ENCODE peak calls at places on chromosome 10, in seven cellular contexts. One of them, this sample, is unnamed. For H3K9me3, the result is how much of the 10 kb centered on the place peaks cover.

GRCh38 chr10:109723305-109723704 is 200.0 kb downstream of the XPNPEP1 start:
- DNase-seq in uterus: no peak
- DNase-seq in ascending aorta: no peak
- DNase-seq in CD8-positive, alpha-beta T cell: no peak
- DNase-seq in pancreas: no peak
- DNase-seq in mammary epithelial cell: no peak
- DNase-seq in suprapubic skin: no peak
- DNase-seq in this sample: no peak

GRCh38 chr10:94012834-94013830 is 19.4 kb downstream of the PLCE1 start:
- DNase-seq in CD8-positive, alpha-beta T cell: no peak
- DNase-seq in pancreas: no peak
- DNase-seq in ascending aorta: no peak
- DNase-seq in mammary epithelial cell: no peak
- DNase-seq in suprapubic skin: no peak
- DNase-seq in uterus: no peak
- DNase-seq in this sample: no peak

GRCh38 chr10:59606551-59606961 is 103.1 kb downstream of the SLC16A9 start:
- DNase-seq in suprapubic skin: no peak
- DNase-seq in ascending aorta: no peak
- DNase-seq in uterus: no peak
- DNase-seq in pancreas: no peak
- DNase-seq in CD8-positive, alpha-beta T cell: no peak
- DNase-seq in mammary epithelial cell: peak
- DNase-seq in this sample: no peak

GRCh38 chr10:117899181-117899683 is 147.5 kb downstream of the RAB11FIP2 start:
- DNase-seq in uterus: no peak
- DNase-seq in suprapubic skin: no peak
- DNase-seq in ascending aorta: no peak
- DNase-seq in pancreas: no peak
- DNase-seq in CD8-positive, alpha-beta T cell: no peak
- DNase-seq in mammary epithelial cell: peak
- DNase-seq in this sample: no peak

GRCh38 chr10:91076991-91077548 is 143.4 kb upstream of the PCGF5 start:
- DNase-seq in suprapubic skin: no peak
- DNase-seq in ascending aorta: no peak
- DNase-seq in mammary epithelial cell: no peak
- DNase-seq in CD8-positive, alpha-beta T cell: no peak
- DNase-seq in pancreas: no peak
- DNase-seq in uterus: no peak
- DNase-seq in this sample: no peak

GRCh38 chr10:80530251-80530650 is 7.5 kb upstream of the SH2D4B start:
- DNase-seq in pancreas: no peak
- DNase-seq in ascending aorta: no peak
- DNase-seq in CD8-positive, alpha-beta T cell: peak
- DNase-seq in uterus: no peak
- DNase-seq in mammary epithelial cell: no peak
- DNase-seq in suprapubic skin: no peak
- DNase-seq in this sample: no peak

GRCh38 chr10:29657719-29658274 is 23.0 kb upstream of the SVIL start:
- DNase-seq in mammary epithelial cell: no peak
- DNase-seq in suprapubic skin: no peak
- DNase-seq in ascending aorta: no peak
- DNase-seq in pancreas: no peak
- DNase-seq in CD8-positive, alpha-beta T cell: peak
- DNase-seq in uterus: no peak
- DNase-seq in this sample: no peak

GRCh38 chr10:13219685-13220670 is 14.2 kb downstream of the UCMA start:
- DNase-seq in uterus: no peak
- DNase-seq in mammary epithelial cell: peak
- DNase-seq in ascending aorta: peak
- DNase-seq in CD8-positive, alpha-beta T cell: no peak
- DNase-seq in pancreas: no peak
- DNase-seq in suprapubic skin: no peak
- DNase-seq in this sample: no peak

GRCh38 chr10:3206516-3207157 is 34.1 kb upstream of the PITRM1 start:
- DNase-seq in ascending aorta: no peak
- DNase-seq in mammary epithelial cell: no peak
- DNase-seq in suprapubic skin: no peak
- DNase-seq in pancreas: no peak
- DNase-seq in uterus: no peak
- DNase-seq in CD8-positive, alpha-beta T cell: no peak
- DNase-seq in this sample: no peak

DNA sequence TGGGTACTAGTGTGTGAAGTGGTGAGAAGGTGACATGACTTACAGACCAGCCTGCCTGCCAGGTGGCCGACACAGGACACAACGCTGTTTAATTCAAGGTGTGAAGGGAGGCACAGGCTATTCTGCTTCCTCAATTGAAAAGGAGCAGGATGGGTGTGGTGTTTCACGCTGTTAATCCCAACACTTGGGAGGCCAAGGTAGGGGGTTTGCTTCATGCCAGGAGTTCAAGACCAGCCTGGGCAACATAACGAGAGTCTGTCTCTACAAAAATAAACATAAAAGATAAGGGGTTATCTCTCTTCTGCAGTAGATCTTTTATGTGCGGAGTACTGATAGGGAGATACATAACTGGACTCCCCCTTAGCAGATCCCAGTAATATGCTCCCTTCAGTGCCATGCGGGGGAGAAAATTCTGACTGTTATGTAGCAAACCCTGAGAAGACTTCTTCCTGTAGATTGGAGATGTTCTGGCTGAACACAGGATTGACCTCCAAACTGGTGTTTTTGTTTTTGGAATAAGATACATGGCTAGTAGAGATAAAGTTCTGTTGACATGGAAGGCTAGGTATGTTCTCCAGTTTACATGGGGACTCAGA is 63.2 kb downstream of the CCNY start:
- DNase-seq in CD8-positive, alpha-beta T cell: no peak
- DNase-seq in ascending aorta: no peak
- DNase-seq in suprapubic skin: no peak
- DNase-seq in uterus: no peak
- DNase-seq in mammary epithelial cell: no peak
- DNase-seq in pancreas: no peak
- DNase-seq in this sample: no peak
- H3K9me3 ChIP-seq in CD8-positive, alpha-beta T cell: under half
- H3K9me3 ChIP-seq in ascending aorta: under half
- H3K9me3 ChIP-seq in suprapubic skin: under half
- H3K9me3 ChIP-seq in uterus: under half
- H3K9me3 ChIP-seq in mammary epithelial cell: under half
- H3K9me3 ChIP-seq in pancreas: under half
- H3K9me3 ChIP-seq in this sample: under half

DNA sequence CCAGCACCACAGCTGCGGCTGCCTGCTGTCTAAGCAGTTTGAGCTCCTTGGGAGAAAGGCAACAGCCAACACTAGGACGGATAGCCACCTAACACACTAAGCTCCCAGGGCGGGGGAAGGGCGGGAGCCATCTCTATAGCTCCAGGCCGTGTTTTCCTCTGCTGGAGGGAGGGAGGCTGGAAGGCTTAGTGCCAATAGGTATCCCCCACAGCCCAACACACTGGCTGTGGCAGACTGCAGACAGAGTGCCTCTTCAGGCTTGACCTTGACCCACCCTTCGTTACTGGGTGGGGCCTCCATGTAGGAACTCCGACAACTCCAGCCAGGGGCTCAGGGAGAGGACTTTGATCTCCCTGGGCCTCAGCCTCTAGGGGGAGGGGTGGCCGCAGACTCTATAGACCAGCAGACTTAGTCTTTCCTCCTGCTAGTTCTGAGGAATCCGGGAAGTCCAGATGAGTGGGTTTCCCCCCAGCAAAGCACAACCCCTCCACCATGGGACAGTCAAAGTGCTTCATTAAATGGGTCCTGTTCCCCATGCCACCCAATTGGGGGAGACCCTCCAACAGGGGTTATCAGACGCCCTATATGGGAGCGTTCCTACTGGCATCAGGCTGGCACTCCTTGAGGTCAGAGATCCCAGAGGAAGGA is 314.4 kb upstream of the MKI67 start:
- DNase-seq in mammary epithelial cell: no peak
- DNase-seq in ascending aorta: no peak
- DNase-seq in uterus: no peak
- DNase-seq in pancreas: no peak
- DNase-seq in CD8-positive, alpha-beta T cell: no peak
- DNase-seq in suprapubic skin: no peak
- DNase-seq in this sample: no peak
- TF ChIP-seq CTCF in mammary epithelial cell: no peak
- TF ChIP-seq CTCF in ascending aorta: no peak
- TF ChIP-seq CTCF in uterus: no peak
- TF ChIP-seq CTCF in pancreas: no peak
- TF ChIP-seq CTCF in CD8-positive, alpha-beta T cell: no peak
- TF ChIP-seq CTCF in suprapubic skin: no peak
- TF ChIP-seq CTCF in this sample: no peak

GRCh38 chr10:11305825-11306601 is 288.3 kb downstream of the CELF2 start:
- DNase-seq in uterus: no peak
- DNase-seq in pancreas: no peak
- DNase-seq in ascending aorta: no peak
- DNase-seq in suprapubic skin: no peak
- DNase-seq in mammary epithelial cell: no peak
- DNase-seq in CD8-positive, alpha-beta T cell: no peak
- DNase-seq in this sample: peak

GRCh38 chr10:11313463-11313862 is 295.8 kb downstream of the CELF2 start:
- DNase-seq in suprapubic skin: no peak
- DNase-seq in CD8-positive, alpha-beta T cell: no peak
- DNase-seq in uterus: no peak
- DNase-seq in ascending aorta: no peak
- DNase-seq in mammary epithelial cell: no peak
- DNase-seq in pancreas: no peak
- DNase-seq in this sample: no peak

GRCh38 chr10:11307937-11308336 is 290.3 kb downstream of the CELF2 start:
- DNase-seq in suprapubic skin: no peak
- DNase-seq in mammary epithelial cell: no peak
- DNase-seq in CD8-positive, alpha-beta T cell: no peak
- DNase-seq in uterus: no peak
- DNase-seq in ascending aorta: no peak
- DNase-seq in pancreas: no peak
- DNase-seq in this sample: no peak

GRCh38 chr10:11307004-11307403 is 289.3 kb downstream of the CELF2 start:
- DNase-seq in suprapubic skin: no peak
- DNase-seq in uterus: no peak
- DNase-seq in pancreas: no peak
- DNase-seq in ascending aorta: no peak
- DNase-seq in mammary epithelial cell: no peak
- DNase-seq in CD8-positive, alpha-beta T cell: no peak
- DNase-seq in this sample: peak

GRCh38 chr10:11311027-11311426 is 293.4 kb downstream of the CELF2 start:
- DNase-seq in pancreas: no peak
- DNase-seq in mammary epithelial cell: no peak
- DNase-seq in uterus: no peak
- DNase-seq in ascending aorta: no peak
- DNase-seq in suprapubic skin: no peak
- DNase-seq in CD8-positive, alpha-beta T cell: no peak
- DNase-seq in this sample: no peak
- H3K9me3 ChIP-seq in pancreas: under half
- H3K9me3 ChIP-seq in mammary epithelial cell: under half
- H3K9me3 ChIP-seq in uterus: under half
- H3K9me3 ChIP-seq in ascending aorta: under half
- H3K9me3 ChIP-seq in suprapubic skin: under half
- H3K9me3 ChIP-seq in CD8-positive, alpha-beta T cell: under half
- H3K9me3 ChIP-seq in this sample: under half

DNA sequence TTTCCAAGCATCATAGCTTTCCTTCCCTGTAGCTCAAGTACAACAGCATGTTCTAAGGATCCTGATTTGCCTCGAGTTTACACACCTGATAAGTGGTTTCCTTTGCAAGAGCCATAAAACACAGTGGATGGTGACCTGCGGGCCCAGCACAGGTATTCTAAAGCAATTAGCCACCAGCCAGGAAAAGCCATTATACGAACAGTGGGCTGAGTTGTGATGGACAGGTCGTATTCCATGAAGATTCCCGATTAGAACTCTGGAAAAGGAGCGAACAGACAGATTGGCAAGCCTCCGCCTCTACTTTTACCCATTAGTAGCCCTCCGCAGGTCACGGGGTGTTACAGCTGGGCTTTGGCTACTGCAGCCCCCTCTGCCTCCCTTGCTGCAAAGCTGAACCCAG is 214.2 kb downstream of the CCSER2 start:
- DNase-seq in uterus: no peak
- DNase-seq in ascending aorta: no peak
- DNase-seq in suprapubic skin: no peak
- DNase-seq in mammary epithelial cell: no peak
- DNase-seq in pancreas: no peak
- DNase-seq in CD8-positive, alpha-beta T cell: no peak
- DNase-seq in this sample: no peak
- TF ChIP-seq CTCF in uterus: no peak
- TF ChIP-seq CTCF in ascending aorta: no peak
- TF ChIP-seq CTCF in suprapubic skin: no peak
- TF ChIP-seq CTCF in mammary epithelial cell: no peak
- TF ChIP-seq CTCF in pancreas: no peak
- TF ChIP-seq CTCF in CD8-positive, alpha-beta T cell: no peak
- TF ChIP-seq CTCF in this sample: no peak

GRCh38 chr10:103636996-103637395 is 143.5 kb downstream of the NEURL1 start:
- DNase-seq in pancreas: no peak
- DNase-seq in uterus: no peak
- DNase-seq in mammary epithelial cell: no peak
- DNase-seq in suprapubic skin: no peak
- DNase-seq in CD8-positive, alpha-beta T cell: no peak
- DNase-seq in ascending aorta: peak
- DNase-seq in this sample: no peak
- H3K9me3 ChIP-seq in pancreas: under half
- H3K9me3 ChIP-seq in uterus: under half
- H3K9me3 ChIP-seq in mammary epithelial cell: under half
- H3K9me3 ChIP-seq in suprapubic skin: under half
- H3K9me3 ChIP-seq in CD8-positive, alpha-beta T cell: under half
- H3K9me3 ChIP-seq in ascending aorta: under half
- H3K9me3 ChIP-seq in this sample: under half

GRCh38 chr10:116270691-116271592 is 2.1 kb downstream of the GFRA1 start:
- DNase-seq in mammary epithelial cell: no peak
- DNase-seq in suprapubic skin: no peak
- DNase-seq in uterus: peak
- DNase-seq in pancreas: no peak
- DNase-seq in ascending aorta: no peak
- DNase-seq in CD8-positive, alpha-beta T cell: no peak
- DNase-seq in this sample: no peak

GRCh38 chr10:116269612-116270011 is 3.4 kb downstream of the GFRA1 start:
- DNase-seq in CD8-positive, alpha-beta T cell: no peak
- DNase-seq in ascending aorta: no peak
- DNase-seq in mammary epithelial cell: no peak
- DNase-seq in suprapubic skin: no peak
- DNase-seq in uterus: peak
- DNase-seq in pancreas: no peak
- DNase-seq in this sample: no peak

GRCh38 chr10:116274141-116274861 is 1.3 kb upstream of the GFRA1 start:
- DNase-seq in suprapubic skin: peak
- DNase-seq in mammary epithelial cell: no peak
- DNase-seq in CD8-positive, alpha-beta T cell: no peak
- DNase-seq in ascending aorta: no peak
- DNase-seq in uterus: peak
- DNase-seq in pancreas: no peak
- DNase-seq in this sample: no peak

GRCh38 chr10:116271593-116272496 is 1.2 kb downstream of the GFRA1 start:
- DNase-seq in suprapubic skin: peak
- DNase-seq in mammary epithelial cell: no peak
- DNase-seq in pancreas: peak
- DNase-seq in ascending aorta: no peak
- DNase-seq in uterus: peak
- DNase-seq in CD8-positive, alpha-beta T cell: no peak
- DNase-seq in this sample: no peak

GRCh38 chr10:116272497-116273221 is at the start of gene GFRA1:
- DNase-seq in CD8-positive, alpha-beta T cell: no peak
- DNase-seq in uterus: peak
- DNase-seq in pancreas: peak
- DNase-seq in ascending aorta: no peak
- DNase-seq in mammary epithelial cell: no peak
- DNase-seq in suprapubic skin: peak
- DNase-seq in this sample: no peak
- TF ChIP-seq CTCF in CD8-positive, alpha-beta T cell: no peak
- TF ChIP-seq CTCF in uterus: no peak
- TF ChIP-seq CTCF in pancreas: no peak
- TF ChIP-seq CTCF in ascending aorta: no peak
- TF ChIP-seq CTCF in mammary epithelial cell: no peak
- TF ChIP-seq CTCF in suprapubic skin: no peak
- TF ChIP-seq CTCF in this sample: no peak

This sample was measured in vagina.